ENCODE peak calls at places on chromosome 19, in nine cellular contexts. Q is IMR-90, A is ovary, D is tibial nerve, R is adrenal gland, K is K562, N is Peyer's patch, J is H54, F is GM12892. X is an unnamed sample.

GRCh38 chr19:7988307-7988706 is 17.1 kb downstream of the ELAVL1 start:
- DNase-seq in R (no peak), F (no peak), D (no peak), J (no peak), Q (no peak), N (no peak), K (no peak), A (no peak), X (no peak)

GRCh38 chr19:1471514-1472107 is 7.4 kb downstream of the C19orf25 start:
- DNase-seq in D (no peak), K (no peak), R (no peak), Q (no peak), N (no peak), A (no peak), J (no peak), F (no peak), X (no peak)

GRCh38 chr19:47848871-47849473 is 10.1 kb upstream of the TPRX2 start:
- DNase-seq in D (no peak), F (no peak), K (peak), A (no peak), Q (no peak), N (peak), J (peak), R (peak), X (peak)

GRCh38 chr19:55241143-55241934 is 12.8 kb upstream of the TMEM86B start:
- DNase-seq in F (no peak), K (no peak), Q (no peak), A (no peak), R (peak), N (no peak), D (no peak), J (no peak), X (no peak)

GRCh38 chr19:19606021-19606420 is 12.5 kb downstream of the PBX4 start:
- DNase-seq in N (no peak), D (no peak), F (no peak), R (no peak), A (no peak), K (no peak), J (no peak), Q (peak), X (no peak)

GRCh38 chr19:15644066-15644741 is 3.5 kb downstream of the CYP4F3 start:
- DNase-seq in D (no peak), F (no peak), J (no peak), K (no peak), N (no peak), Q (no peak), R (no peak), A (no peak), X (no peak)

GRCh38 chr19:771332-771785 is 20.4 kb downstream of the MISP start:
- DNase-seq in K (peak), N (no peak), Q (peak), A (no peak), R (no peak), F (peak), J (peak), D (no peak), X (peak)

GRCh38 chr19:16076958-16077611 is 790 bp downstream of the TPM4 start:
- DNase-seq in R (peak), N (peak), D (peak), K (peak), J (no peak), Q (no peak), A (peak), F (no peak), X (no peak)

GRCh38 chr19:19860756-19861390 is 4.8 kb upstream of the ZNF253 start:
- DNase-seq in R (peak), N (peak), D (no peak), F (no peak), A (no peak), K (peak), J (no peak), Q (no peak), X (no peak)

GRCh38 chr19:53520163-53520546 is 17.8 kb upstream of the ZNF331 start:
- DNase-seq in J (no peak), K (no peak), A (no peak), D (no peak), F (no peak), R (no peak), Q (no peak), N (no peak), X (no peak)

GRCh38 chr19:48415395-48415794 is 21.9 kb downstream of the GRIN2D start:
- DNase-seq in J (no peak), Q (peak), D (peak), N (peak), K (peak), F (no peak), R (peak), A (peak), X (peak)

GRCh38 chr19:52601025-52601973 is 31.2 kb downstream of the ZNF701 start:
- DNase-seq in K (peak), N (peak), Q (peak), F (peak), A (peak), J (peak), D (peak), R (peak), X (peak)

GRCh38 chr19:51708811-51709210 is 15.0 kb downstream of the HAS1 start:
- DNase-seq in R (no peak), K (no peak), Q (no peak), F (no peak), N (no peak), A (no peak), J (no peak), D (no peak), X (no peak)

GRCh38 chr19:55552206-55552605 is 6.9 kb upstream of the SBK3 start:
- DNase-seq in J (no peak), Q (no peak), R (no peak), A (no peak), F (no peak), K (no peak), D (no peak), N (no peak), X (no peak)

GRCh38 chr19:8665468-8666213 is 33.0 kb downstream of the ACTL9 start:
- DNase-seq in J (no peak), N (no peak), A (no peak), Q (no peak), R (no peak), F (no peak), D (no peak), K (no peak), X (no peak)

GRCh38 chr19:43470288-43470687 is 4.9 kb upstream of the LYPD3 start:
- DNase-seq in N (no peak), R (no peak), K (no peak), A (no peak), D (no peak), J (peak), Q (peak), F (no peak), X (no peak)

GRCh38 chr19:38826856-38827551 is 4.6 kb downstream of the ECH1 start:
- DNase-seq in Q (no peak), K (no peak), F (no peak), N (no peak), D (no peak), R (no peak), J (no peak), A (no peak), X (no peak)

GRCh38 chr19:15452111-15453047 is 2.6 kb upstream of the WIZ start:
- DNase-seq in R (peak), Q (peak), K (peak), J (peak), A (peak), N (peak), D (peak), F (no peak), X (peak)

GRCh38 chr19:23286477-23286876 is 36.3 kb upstream of the ZNF724 start:
- DNase-seq in R (no peak), D (no peak), F (no peak), J (no peak), N (no peak), Q (no peak), A (no peak), K (no peak), X (peak)

GRCh38 chr19:42282810-42283247 is 13.8 kb downstream of the CIC start:
- DNase-seq in J (no peak), F (no peak), R (no peak), K (no peak), A (no peak), D (no peak), Q (no peak), N (no peak), X (no peak)

GRCh38 chr19:46147791-46148288 is at the start of gene IGFL2:
- DNase-seq in F (no peak), A (no peak), K (no peak), D (no peak), N (no peak), J (no peak), Q (no peak), R (no peak), X (no peak)

GRCh38 chr19:44796701-44797115 is 12.2 kb upstream of the BCAM start:
- DNase-seq in J (no peak), D (no peak), A (no peak), Q (peak), F (no peak), K (no peak), N (peak), R (no peak), X (no peak)

GRCh38 chr19:49615861-49616260 is 24.1 kb downstream of the RRAS start:
- DNase-seq in A (no peak), K (no peak), F (no peak), R (no peak), J (no peak), D (no peak), N (no peak), Q (no peak), X (no peak)

GRCh38 chr19:55688422-55689218 is 13.6 kb downstream of the EPN1 start:
- DNase-seq in N (no peak), A (no peak), F (no peak), Q (no peak), R (no peak), D (no peak), K (peak), J (no peak), X (peak)

GRCh38 chr19:16315825-16316505 is 8.7 kb upstream of the KLF2 start:
- DNase-seq in Q (peak), D (peak), J (no peak), R (peak), A (peak), K (peak), F (no peak), N (no peak), X (peak)

GRCh38 chr19:48768989-48769713 is 13.8 kb downstream of the FGF21 start:
- DNase-seq in R (no peak), N (no peak), Q (no peak), F (no peak), D (no peak), K (no peak), A (no peak), J (no peak), X (no peak)

GRCh38 chr19:11505504-11506100 is at the start of gene ZNF653:
- DNase-seq in A (peak), D (peak), Q (peak), N (peak), K (peak), J (peak), F (peak), R (peak), X (peak)

GRCh38 chr19:42695811-42696503 is 44.3 kb downstream of the PSG3 start:
- DNase-seq in Q (no peak), J (no peak), K (no peak), R (no peak), N (no peak), F (no peak), D (no peak), A (no peak), X (no peak)

GRCh38 chr19:18491995-18492953 is 29.6 kb downstream of the ELL start:
- DNase-seq in R (no peak), J (no peak), Q (no peak), D (no peak), A (no peak), K (no peak), N (no peak), F (no peak), X (no peak)

GRCh38 chr19:9939301-9939913 is 3.1 kb upstream of the OLFM2 start:
- DNase-seq in A (no peak), N (no peak), K (no peak), R (no peak), Q (peak), J (no peak), F (no peak), D (no peak), X (no peak)
- TF ChIP-seq POLR2A in A (no peak), N (no peak), K (no peak), R (no peak), Q (no peak), J (no peak), F (no peak), D (no peak), X (no peak)

GRCh38 chr19:3534375-3535234 is 4.4 kb upstream of the TEKTIP1 start:
- DNase-seq in K (no peak), Q (no peak), J (no peak), D (no peak), N (no peak), R (no peak), A (no peak), F (no peak), X (no peak)

GRCh38 chr19:3537101-3537437 is 1.9 kb upstream of the TEKTIP1 start:
- DNase-seq in R (no peak), K (no peak), Q (no peak), A (no peak), F (no peak), D (no peak), N (no peak), J (no peak), X (no peak)

GRCh38 chr19:3533563-3534216 is 5.3 kb upstream of the TEKTIP1 start:
- DNase-seq in J (no peak), Q (no peak), K (no peak), A (peak), N (no peak), R (no peak), D (no peak), F (no peak), X (no peak)

GRCh38 chr19:3536429-3537100 is 2.4 kb upstream of the TEKTIP1 start:
- DNase-seq in F (no peak), Q (no peak), J (no peak), D (peak), K (no peak), A (peak), R (peak), N (no peak), X (no peak)

DNA sequence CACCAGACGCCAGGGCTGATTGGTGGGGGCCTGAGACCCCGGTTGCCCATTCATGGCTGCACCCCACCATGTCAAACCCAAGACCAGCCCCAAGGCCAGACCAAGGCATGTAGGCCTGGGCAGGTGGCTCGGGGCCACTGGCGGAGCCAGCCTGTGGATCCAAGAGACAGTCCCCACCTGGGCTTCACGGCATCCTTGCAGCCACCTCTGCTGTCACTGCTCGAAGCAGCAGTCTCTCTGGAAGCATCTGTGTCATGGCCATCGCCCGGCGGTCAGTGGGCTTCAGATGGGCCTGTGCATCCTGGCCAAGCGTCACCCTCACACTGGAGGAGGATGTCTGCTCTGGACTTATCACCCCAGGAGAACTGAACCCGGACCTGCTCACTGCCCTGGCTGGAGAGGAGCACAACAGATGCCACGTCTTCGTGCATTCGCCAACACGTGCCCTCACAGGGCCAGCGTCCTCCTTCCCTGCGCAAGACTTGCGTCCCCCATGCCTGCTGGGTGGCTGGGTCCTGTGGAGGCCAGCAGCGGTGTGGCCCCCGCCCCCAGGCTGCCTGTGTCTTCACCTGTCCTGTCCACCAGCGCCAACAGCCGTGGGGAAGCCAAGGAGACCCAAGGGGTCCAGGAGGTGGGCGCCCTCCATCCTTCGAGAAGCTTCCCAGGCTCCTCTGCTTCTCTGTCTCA is 3.6 kb upstream of the TEKTIP1 start:
- DNase-seq in R (no peak), D (no peak), K (no peak), A (no peak), F (no peak), N (no peak), Q (no peak), J (no peak), X (no peak)
- TF ChIP-seq POLR2A in R (no peak), D (no peak), K (peak), A (no peak), F (no peak), N (no peak), Q (no peak), J (no peak), X (no peak)

GRCh38 chr19:14214580-14214979 is 8.6 kb upstream of the ADGRL1 start:
- DNase-seq in J (no peak), R (no peak), D (no peak), F (no peak), K (no peak), N (no peak), Q (no peak), A (no peak), X (no peak)

GRCh38 chr19:14218615-14219330 is 12.8 kb upstream of the ADGRL1 start:
- DNase-seq in J (no peak), A (no peak), Q (no peak), K (no peak), F (no peak), N (no peak), R (no peak), D (no peak), X (no peak)
- TF ChIP-seq POLR2A in J (no peak), A (no peak), Q (no peak), K (no peak), F (no peak), N (no peak), R (no peak), D (no peak), X (no peak)

GRCh38 chr19:6739390-6739883 is at the start of gene TRIP10:
- DNase-seq in R (peak), K (peak), D (peak), N (peak), J (peak), Q (peak), A (peak), F (peak), X (peak)
- TF ChIP-seq POLR2A in R (peak), K (peak), D (peak), N (peak), J (peak), Q (no peak), A (peak), F (no peak), X (no peak)